ENCODE peak calls at places on chromosomes 4 and X, in ten cellular contexts. I is coronary artery; L is pancreas; G is cardiac muscle cell; A is brain microvascular endothelial cell; Z is naive thymus-derived CD4-positive, alpha-beta T cell; P is effector memory CD4-positive, alpha-beta T cell; U is CD8-positive, alpha-beta T cell; N is stomach; C is colonic mucosa. Q is an unnamed sample.

GRCh38 chr4:85681194-85681803 is 206.3 kb downstream of the ARHGAP24 start:
- DNase-seq in I (no peak), N (no peak), Z (no peak), A (peak), P (no peak), U (no peak), G (peak), C (peak), L (no peak), Q (peak)

GRCh38 chr4:48112017-48112667 is 21.9 kb downstream of the TXK start:
- DNase-seq in L (no peak), A (no peak), I (no peak), U (no peak), C (no peak), Z (no peak), N (no peak), P (no peak), G (no peak), Q (no peak)

GRCh38 chr4:81632581-81633247 is 161.0 kb upstream of the RASGEF1B start:
- DNase-seq in Z (no peak), I (no peak), G (peak), P (no peak), N (no peak), A (no peak), L (no peak), C (no peak), U (no peak), Q (no peak)

GRCh38 chr4:101954351-101954750 is 163.8 kb downstream of the BANK1 start:
- DNase-seq in U (no peak), N (no peak), I (no peak), P (no peak), Z (no peak), G (no peak), A (no peak), L (no peak), C (no peak), Q (no peak)

GRCh38 chr4:163332526-163333405 is at the start of gene NPY1R:
- DNase-seq in G (peak), Z (no peak), N (peak), A (peak), C (peak), P (no peak), I (peak), L (peak), U (no peak), Q (peak)

GRCh38 chr4:26320453-26321325 is at the start of gene RBPJ:
- DNase-seq in N (peak), P (peak), C (peak), U (peak), A (peak), Z (peak), G (peak), I (peak), L (peak), Q (peak)

GRCh38 chrX:140360284-140360683 is 144.6 kb downstream of the SOX3 start:
- DNase-seq in U (no peak), C (no peak), I (no peak), P (no peak), Z (no peak), N (no peak), L (no peak), A (no peak), G (no peak), Q (no peak)

GRCh38 chrX:155134255-155134654 is 62.9 kb downstream of the BRCC3 start:
- DNase-seq in P (no peak), Z (no peak), I (no peak), A (no peak), N (no peak), U (no peak), L (no peak), C (no peak), G (no peak), Q (no peak)

GRCh38 chr4:8703857-8704495 is 111.4 kb downstream of the CPZ start:
- DNase-seq in U (no peak), L (no peak), Z (no peak), A (no peak), P (no peak), G (no peak), I (no peak), C (no peak), N (peak), Q (no peak)

GRCh38 chrX:68440940-68441339 is 7.6 kb upstream of the OPHN1 start:
- DNase-seq in U (no peak), G (peak), C (peak), Z (no peak), P (no peak), L (peak), I (no peak), N (peak), A (peak), Q (no peak)

GRCh38 chr4:113835005-113835404 is 73.5 kb upstream of the CAMK2D start:
- DNase-seq in P (no peak), A (peak), C (no peak), N (no peak), U (no peak), Z (no peak), L (no peak), G (peak), I (no peak), Q (no peak)

GRCh38 chr4:78753091-78753490 is 23.1 kb upstream of the BMP2K start:
- DNase-seq in G (no peak), U (no peak), I (no peak), Z (no peak), A (no peak), C (no peak), L (no peak), P (no peak), N (no peak), Q (no peak)

GRCh38 chr4:78749258-78749971 is 26.7 kb upstream of the BMP2K start:
- DNase-seq in G (peak), P (no peak), C (no peak), Z (no peak), L (no peak), A (no peak), U (no peak), I (no peak), N (no peak), Q (no peak)

GRCh38 chr4:78747328-78747946 is 28.7 kb upstream of the BMP2K start:
- DNase-seq in I (no peak), A (peak), C (no peak), Z (no peak), L (no peak), U (no peak), G (no peak), N (no peak), P (no peak), Q (no peak)

GRCh38 chr4:78748361-78748760 is 27.8 kb upstream of the BMP2K start:
- DNase-seq in A (no peak), P (no peak), L (no peak), Z (no peak), I (no peak), U (no peak), G (no peak), C (no peak), N (no peak), Q (no peak)

GRCh38 chr4:78749972-78750727 is 26.0 kb upstream of the BMP2K start:
- DNase-seq in C (no peak), P (no peak), G (no peak), A (no peak), L (no peak), Z (no peak), U (no peak), I (no peak), N (no peak), Q (no peak)
- H3K27ac ChIP-seq in C (no peak), P (no peak), G (no peak), A (no peak), L (no peak), Z (no peak), U (no peak), I (no peak), N (no peak), Q (no peak)

DNA sequence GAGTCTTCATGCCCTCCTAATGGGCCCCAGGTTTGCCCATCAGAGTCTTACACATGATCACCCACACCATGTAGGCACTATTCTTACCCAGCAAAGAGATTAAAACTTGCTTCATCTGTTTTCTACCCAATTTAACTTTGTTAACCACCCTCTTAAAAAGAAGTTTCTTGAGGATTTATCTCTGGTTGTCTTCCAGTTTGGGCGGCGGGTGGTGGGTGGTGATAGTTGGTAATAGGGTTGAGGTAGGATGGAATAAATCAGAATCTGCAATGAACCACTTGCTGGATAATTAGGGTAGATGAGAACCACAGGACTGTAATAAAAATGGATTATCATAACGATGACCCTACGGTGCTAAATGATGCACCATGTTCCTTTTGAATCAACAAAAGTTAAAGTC is 30.9 kb downstream of the GALNT7 start:
- DNase-seq in A (no peak), C (no peak), I (no peak), U (no peak), Z (no peak), N (no peak), L (no peak), G (no peak), P (no peak), Q (no peak)
- H3K27ac ChIP-seq in A (no peak), C (no peak), I (no peak), U (no peak), Z (no peak), N (no peak), L (no peak), G (no peak), P (no peak), Q (no peak)

GRCh38 chr4:55363618-55364420 is 17.8 kb downstream of the SRD5A3 start:
- DNase-seq in Z (no peak), P (no peak), U (no peak), A (no peak), I (no peak), C (no peak), G (no peak), L (no peak), N (no peak), Q (peak)
- H3K27ac ChIP-seq in Z (no peak), P (no peak), U (no peak), A (no peak), I (no peak), C (no peak), G (no peak), L (no peak), N (no peak), Q (peak)

GRCh38 chrX:70479197-70479969 is 34.7 kb downstream of the DLG3 start:
- DNase-seq in P (no peak), N (no peak), U (no peak), C (no peak), Z (no peak), L (no peak), I (no peak), G (peak), A (peak), Q (no peak)
- H3K27ac ChIP-seq in P (no peak), N (peak), U (no peak), C (peak), Z (no peak), L (peak), I (peak), G (peak), A (peak), Q (no peak)

DNA sequence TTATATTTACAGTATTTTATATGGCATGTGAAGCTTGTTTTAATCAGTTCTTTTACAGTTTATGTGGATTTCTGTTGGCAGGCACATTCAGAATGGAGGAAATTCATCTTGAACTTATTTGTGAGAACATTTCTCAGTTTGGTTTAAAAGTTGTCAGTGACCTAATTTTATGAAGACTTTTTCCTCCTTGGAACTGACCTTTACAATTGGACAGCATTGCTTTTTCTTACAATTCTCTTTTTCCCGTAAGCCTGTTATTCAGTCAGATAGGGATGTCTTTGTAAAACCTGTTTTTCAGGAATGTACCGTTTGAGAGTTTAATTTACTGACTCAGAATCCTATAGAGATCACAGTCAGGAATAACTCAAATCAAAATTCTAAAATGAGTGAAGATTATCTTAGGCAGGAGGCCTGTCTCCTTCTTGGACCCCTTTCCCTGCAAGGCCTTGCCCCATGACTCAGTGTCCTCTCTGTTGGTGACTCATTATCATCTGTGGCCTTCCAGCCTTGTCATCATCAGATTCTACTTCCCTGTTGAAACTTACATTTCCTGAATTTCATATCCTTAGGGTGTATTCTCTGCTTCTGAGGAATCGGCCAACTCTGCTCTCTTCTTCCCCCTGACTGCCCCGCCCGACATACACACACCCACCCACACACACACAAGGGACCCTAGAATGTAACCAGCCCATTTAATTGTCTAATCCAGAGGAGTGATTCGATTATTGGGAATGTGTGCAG is 99.7 kb downstream of the ARHGAP10 start:
- DNase-seq in N (no peak), L (no peak), I (no peak), A (peak), C (peak), U (no peak), Z (no peak), P (no peak), G (peak), Q (no peak)
- H3K27ac ChIP-seq in N (peak), L (peak), I (peak), A (peak), C (peak), U (no peak), Z (no peak), P (no peak), G (no peak), Q (no peak)

GRCh38 chr4:186137193-186137792 is 32.8 kb downstream of the FAM149A start:
- DNase-seq in I (no peak), U (no peak), Z (no peak), G (peak), L (no peak), P (no peak), C (no peak), N (no peak), A (no peak), Q (no peak)

GRCh38 chr4:186132577-186133277 is 28.2 kb downstream of the FAM149A start:
- DNase-seq in U (no peak), N (no peak), P (no peak), A (peak), C (no peak), G (peak), Z (no peak), L (no peak), I (no peak), Q (no peak)

GRCh38 chr4:186128842-186129241 is 24.3 kb downstream of the FAM149A start:
- DNase-seq in U (no peak), L (no peak), I (no peak), N (no peak), G (no peak), C (no peak), P (no peak), A (no peak), Z (no peak), Q (no peak)

GRCh38 chr4:186131935-186132334 is 27.4 kb downstream of the FAM149A start:
- DNase-seq in I (no peak), P (no peak), U (no peak), C (no peak), N (no peak), A (no peak), L (no peak), G (no peak), Z (no peak), Q (no peak)

GRCh38 chr4:186134254-186134653 is 29.8 kb downstream of the FAM149A start:
- DNase-seq in I (no peak), C (no peak), Z (no peak), P (no peak), L (no peak), U (no peak), G (no peak), N (no peak), A (no peak), Q (peak)
- H3K27ac ChIP-seq in I (no peak), C (no peak), Z (no peak), P (no peak), L (no peak), U (no peak), G (no peak), N (no peak), A (no peak), Q (no peak)

GRCh38 chr4:152937280-152937534 is 1.1 kb downstream of the FHDC1 start:
- DNase-seq in P (no peak), G (no peak), N (no peak), A (no peak), Z (no peak), I (no peak), C (no peak), L (peak), U (no peak), Q (no peak)
- H3K27ac ChIP-seq in P (no peak), G (no peak), N (peak), A (no peak), Z (no peak), I (no peak), C (peak), L (no peak), U (no peak), Q (no peak)

GRCh38 chr4:145732001-145732400 is 52.1 kb downstream of the C4orf51 start:
- DNase-seq in L (no peak), G (peak), Z (no peak), P (no peak), N (no peak), I (no peak), A (no peak), U (no peak), C (no peak), Q (no peak)
- H3K27ac ChIP-seq in L (peak), G (no peak), Z (no peak), P (no peak), N (peak), I (peak), A (peak), U (no peak), C (peak), Q (no peak)